ENCODE peak calls at places on chromosome 13, in eight cellular contexts. P, H, A, U, V, M, E and T are unnamed samples.

GRCh38 chr13:83881917-83882625 is at the start of gene SLITRK1:
- DNase-seq in E (peak), P (no peak), H (peak), V (no peak), U (peak), A (no peak), M (peak), T (no peak)

GRCh38 chr13:23579072-23579885 is 9.1 kb downstream of the TNFRSF19 start:
- DNase-seq in M (peak), V (peak), E (peak), H (peak), A (peak), U (peak), P (peak), T (peak)

GRCh38 chr13:114046447-114046846 is 72.6 kb upstream of the C13orf46 start:
- DNase-seq in E (no peak), A (no peak), P (no peak), H (no peak), U (no peak), M (no peak), V (no peak), T (no peak)

GRCh38 chr13:75830842-75831241 is 194.7 kb downstream of the LMO7 start:
- DNase-seq in E (no peak), P (no peak), M (peak), U (no peak), A (no peak), V (no peak), H (peak), T (no peak)

GRCh38 chr13:73870970-73871935 is 263.0 kb downstream of the KLF12 start:
- DNase-seq in H (peak), E (peak), M (peak), A (no peak), U (peak), V (no peak), P (no peak), T (no peak)

GRCh38 chr13:95156208-95156607 is 145.0 kb downstream of the ABCC4 start:
- DNase-seq in A (no peak), M (peak), U (peak), H (peak), V (no peak), P (no peak), E (no peak), T (no peak)

GRCh38 chr13:97433727-97434416 is at the start of gene RAP2A:
- DNase-seq in H (peak), A (peak), V (peak), M (peak), P (peak), E (peak), U (peak), T (peak)

GRCh38 chr13:40982772-40983171 is 36.3 kb downstream of the ELF1 start:
- DNase-seq in V (peak), U (peak), H (peak), A (no peak), E (no peak), M (no peak), P (no peak), T (no peak)

GRCh38 chr13:29816715-29817114 is 33.7 kb downstream of the UBL3 start:
- DNase-seq in M (no peak), E (no peak), U (no peak), H (no peak), V (no peak), P (no peak), A (no peak), T (no peak)

GRCh38 chr13:78742659-78743058 is 83.7 kb upstream of the OBI1 start:
- DNase-seq in E (no peak), M (no peak), H (no peak), V (no peak), A (no peak), U (no peak), P (no peak), T (no peak)

GRCh38 chr13:78660130-78660857 is 1.3 kb upstream of the OBI1 start:
- DNase-seq in H (peak), V (peak), P (no peak), U (no peak), A (peak), E (peak), M (peak), T (no peak)

GRCh38 chr13:110869805-110870706 is 44.8 kb downstream of the ANKRD10 start:
- DNase-seq in P (no peak), H (peak), M (peak), V (no peak), E (peak), A (peak), U (peak), T (peak)

GRCh38 chr13:39893808-39894207 is 238.3 kb downstream of the COG6 start:
- DNase-seq in P (no peak), H (no peak), A (no peak), U (no peak), E (no peak), V (no peak), M (no peak), T (no peak)

GRCh38 chr13:48281556-48281955 is 22.0 kb upstream of the RB1 start:
- DNase-seq in P (no peak), U (no peak), V (no peak), E (no peak), A (no peak), H (no peak), M (no peak), T (no peak)